ENCODE peak calls at places on chromosomes 5 and 9, in six cellular contexts. One of them, this sample, is unnamed.

GRCh38 chr9:99144966-99145365 is 40.1 kb downstream of the TGFBR1 start:
- DNase-seq in CD4-positive, alpha-beta T cell: no peak
- DNase-seq in cerebellar nuclear complex: no peak
- DNase-seq in AG04450: no peak
- DNase-seq in activated naive CD8-positive, alpha-beta T cell treated with anti-CD3 and anti-CD28 coated beads, Interleukin-2, amount 10 ng/mL, durations not matched to agents 7 days and 5 days: no peak
- DNase-seq in GM19239: no peak
- DNase-seq in this sample: no peak

GRCh38 chr9:19231126-19232035 is 888 bp downstream of the DENND4C start:
- DNase-seq in AG04450: no peak
- DNase-seq in cerebellar nuclear complex: no peak
- DNase-seq in CD4-positive, alpha-beta T cell: no peak
- DNase-seq in activated naive CD8-positive, alpha-beta T cell treated with anti-CD3 and anti-CD28 coated beads, Interleukin-2, amount 10 ng/mL, durations not matched to agents 7 days and 5 days: no peak
- DNase-seq in GM19239: no peak
- DNase-seq in this sample: no peak

GRCh38 chr9:83069651-83070050 is 6.7 kb upstream of the RASEF start:
- DNase-seq in CD4-positive, alpha-beta T cell: no peak
- DNase-seq in cerebellar nuclear complex: no peak
- DNase-seq in activated naive CD8-positive, alpha-beta T cell treated with anti-CD3 and anti-CD28 coated beads, Interleukin-2, amount 10 ng/mL, durations not matched to agents 7 days and 5 days: no peak
- DNase-seq in GM19239: no peak
- DNase-seq in AG04450: no peak
- DNase-seq in this sample: no peak

GRCh38 chr9:12640866-12641636 is 52.1 kb upstream of the TYRP1 start:
- DNase-seq in GM19239: no peak
- DNase-seq in AG04450: no peak
- DNase-seq in CD4-positive, alpha-beta T cell: no peak
- DNase-seq in activated naive CD8-positive, alpha-beta T cell treated with anti-CD3 and anti-CD28 coated beads, Interleukin-2, amount 10 ng/mL, durations not matched to agents 7 days and 5 days: no peak
- DNase-seq in cerebellar nuclear complex: no peak
- DNase-seq in this sample: no peak

GRCh38 chr5:137743031-137743640 is 7.2 kb upstream of the KLHL3 start:
- DNase-seq in activated naive CD8-positive, alpha-beta T cell treated with anti-CD3 and anti-CD28 coated beads, Interleukin-2, amount 10 ng/mL, durations not matched to agents 7 days and 5 days: peak; percentile 34
- DNase-seq in AG04450: no peak
- DNase-seq in CD4-positive, alpha-beta T cell: peak; percentile 52
- DNase-seq in cerebellar nuclear complex: peak; percentile 72
- DNase-seq in GM19239: no peak
- DNase-seq in this sample: peak; percentile 20

GRCh38 chr9:121672213-121672612 is 20.8 kb downstream of the DAB2IP start:
- DNase-seq in GM19239: no peak
- DNase-seq in activated naive CD8-positive, alpha-beta T cell treated with anti-CD3 and anti-CD28 coated beads, Interleukin-2, amount 10 ng/mL, durations not matched to agents 7 days and 5 days: no peak
- DNase-seq in CD4-positive, alpha-beta T cell: no peak
- DNase-seq in cerebellar nuclear complex: no peak
- DNase-seq in AG04450: no peak
- DNase-seq in this sample: no peak

GRCh38 chr5:160479926-160480325 is 58.3 kb downstream of the PTTG1 start:
- DNase-seq in GM19239: no peak
- DNase-seq in cerebellar nuclear complex: no peak
- DNase-seq in activated naive CD8-positive, alpha-beta T cell treated with anti-CD3 and anti-CD28 coated beads, Interleukin-2, amount 10 ng/mL, durations not matched to agents 7 days and 5 days: no peak
- DNase-seq in AG04450: peak; percentile 45
- DNase-seq in CD4-positive, alpha-beta T cell: no peak
- DNase-seq in this sample: no peak

GRCh38 chr5:1755321-1755949 is 44.2 kb downstream of the MRPL36 start:
- DNase-seq in cerebellar nuclear complex: no peak
- DNase-seq in AG04450: no peak
- DNase-seq in CD4-positive, alpha-beta T cell: no peak
- DNase-seq in activated naive CD8-positive, alpha-beta T cell treated with anti-CD3 and anti-CD28 coated beads, Interleukin-2, amount 10 ng/mL, durations not matched to agents 7 days and 5 days: peak; percentile 8
- DNase-seq in GM19239: no peak
- DNase-seq in this sample: no peak

GRCh38 chr5:132839426-132840301 is 9.2 kb upstream of the SHROOM1 start:
- DNase-seq in AG04450: peak; percentile 41
- DNase-seq in cerebellar nuclear complex: no peak
- DNase-seq in GM19239: no peak
- DNase-seq in activated naive CD8-positive, alpha-beta T cell treated with anti-CD3 and anti-CD28 coated beads, Interleukin-2, amount 10 ng/mL, durations not matched to agents 7 days and 5 days: no peak
- DNase-seq in CD4-positive, alpha-beta T cell: no peak
- DNase-seq in this sample: no peak

GRCh38 chr9:97907051-97907450 is 15.2 kb downstream of the TRMO start:
- DNase-seq in activated naive CD8-positive, alpha-beta T cell treated with anti-CD3 and anti-CD28 coated beads, Interleukin-2, amount 10 ng/mL, durations not matched to agents 7 days and 5 days: no peak
- DNase-seq in GM19239: no peak
- DNase-seq in CD4-positive, alpha-beta T cell: no peak
- DNase-seq in AG04450: no peak
- DNase-seq in cerebellar nuclear complex: no peak
- DNase-seq in this sample: no peak

GRCh38 chr5:113489299-113489698 is 1.0 kb upstream of the MCC start:
- DNase-seq in GM19239: no peak
- DNase-seq in cerebellar nuclear complex: no peak
- DNase-seq in activated naive CD8-positive, alpha-beta T cell treated with anti-CD3 and anti-CD28 coated beads, Interleukin-2, amount 10 ng/mL, durations not matched to agents 7 days and 5 days: no peak
- DNase-seq in AG04450: peak; percentile 95
- DNase-seq in CD4-positive, alpha-beta T cell: no peak
- DNase-seq in this sample: peak; percentile 31

GRCh38 chr5:149838881-149839739 is 105.5 kb downstream of the PDE6A start:
- DNase-seq in CD4-positive, alpha-beta T cell: no peak
- DNase-seq in activated naive CD8-positive, alpha-beta T cell treated with anti-CD3 and anti-CD28 coated beads, Interleukin-2, amount 10 ng/mL, durations not matched to agents 7 days and 5 days: no peak
- DNase-seq in GM19239: no peak
- DNase-seq in cerebellar nuclear complex: no peak
- DNase-seq in AG04450: no peak
- DNase-seq in this sample: no peak

GRCh38 chr9:28073278-28073677 is 500.0 kb upstream of the C9orf72 start:
- DNase-seq in AG04450: no peak
- DNase-seq in activated naive CD8-positive, alpha-beta T cell treated with anti-CD3 and anti-CD28 coated beads, Interleukin-2, amount 10 ng/mL, durations not matched to agents 7 days and 5 days: no peak
- DNase-seq in cerebellar nuclear complex: no peak
- DNase-seq in CD4-positive, alpha-beta T cell: no peak
- DNase-seq in GM19239: no peak
- DNase-seq in this sample: peak; percentile 12

GRCh38 chr9:16136961-16137360 is 584.1 kb downstream of the CCDC171 start:
- DNase-seq in GM19239: no peak
- DNase-seq in AG04450: no peak
- DNase-seq in cerebellar nuclear complex: no peak
- DNase-seq in CD4-positive, alpha-beta T cell: no peak
- DNase-seq in activated naive CD8-positive, alpha-beta T cell treated with anti-CD3 and anti-CD28 coated beads, Interleukin-2, amount 10 ng/mL, durations not matched to agents 7 days and 5 days: no peak
- DNase-seq in this sample: no peak

GRCh38 chr5:1285883-1286291 is 9.0 kb downstream of the TERT start:
- DNase-seq in CD4-positive, alpha-beta T cell: no peak
- DNase-seq in AG04450: no peak
- DNase-seq in activated naive CD8-positive, alpha-beta T cell treated with anti-CD3 and anti-CD28 coated beads, Interleukin-2, amount 10 ng/mL, durations not matched to agents 7 days and 5 days: no peak
- DNase-seq in GM19239: no peak
- DNase-seq in cerebellar nuclear complex: no peak
- DNase-seq in this sample: no peak

GRCh38 chr5:32709789-32710334 is 1.3 kb upstream of the NPR3 start:
- DNase-seq in GM19239: peak; percentile 60
- DNase-seq in activated naive CD8-positive, alpha-beta T cell treated with anti-CD3 and anti-CD28 coated beads, Interleukin-2, amount 10 ng/mL, durations not matched to agents 7 days and 5 days: peak; percentile 62
- DNase-seq in CD4-positive, alpha-beta T cell: no peak
- DNase-seq in AG04450: no peak
- DNase-seq in cerebellar nuclear complex: no peak
- DNase-seq in this sample: peak; percentile 90

GRCh38 chr9:86355814-86356213 is 1.6 kb upstream of the TUT7 start:
- DNase-seq in cerebellar nuclear complex: no peak
- DNase-seq in AG04450: no peak
- DNase-seq in CD4-positive, alpha-beta T cell: no peak
- DNase-seq in activated naive CD8-positive, alpha-beta T cell treated with anti-CD3 and anti-CD28 coated beads, Interleukin-2, amount 10 ng/mL, durations not matched to agents 7 days and 5 days: no peak
- DNase-seq in GM19239: no peak
- DNase-seq in this sample: no peak

GRCh38 chr5:43815504-43815903 is 212.5 kb downstream of the NNT start:
- DNase-seq in GM19239: no peak
- DNase-seq in CD4-positive, alpha-beta T cell: no peak
- DNase-seq in activated naive CD8-positive, alpha-beta T cell treated with anti-CD3 and anti-CD28 coated beads, Interleukin-2, amount 10 ng/mL, durations not matched to agents 7 days and 5 days: no peak
- DNase-seq in AG04450: no peak
- DNase-seq in cerebellar nuclear complex: no peak
- DNase-seq in this sample: no peak

GRCh38 chr9:91255327-91255726 is 106.4 kb downstream of the AUH start:
- DNase-seq in GM19239: no peak
- DNase-seq in AG04450: peak; percentile 39
- DNase-seq in CD4-positive, alpha-beta T cell: no peak
- DNase-seq in cerebellar nuclear complex: no peak
- DNase-seq in activated naive CD8-positive, alpha-beta T cell treated with anti-CD3 and anti-CD28 coated beads, Interleukin-2, amount 10 ng/mL, durations not matched to agents 7 days and 5 days: no peak
- DNase-seq in this sample: no peak

GRCh38 chr5:14665949-14666741 is 1.6 kb downstream of the OTULIN start:
- DNase-seq in GM19239: peak; percentile 44
- DNase-seq in cerebellar nuclear complex: no peak
- DNase-seq in activated naive CD8-positive, alpha-beta T cell treated with anti-CD3 and anti-CD28 coated beads, Interleukin-2, amount 10 ng/mL, durations not matched to agents 7 days and 5 days: peak; percentile 47
- DNase-seq in AG04450: no peak
- DNase-seq in CD4-positive, alpha-beta T cell: peak; percentile 44
- DNase-seq in this sample: no peak

GRCh38 chr9:87013490-87013889 is 66.2 kb upstream of the GAS1 start:
- DNase-seq in cerebellar nuclear complex: no peak
- DNase-seq in activated naive CD8-positive, alpha-beta T cell treated with anti-CD3 and anti-CD28 coated beads, Interleukin-2, amount 10 ng/mL, durations not matched to agents 7 days and 5 days: no peak
- DNase-seq in GM19239: no peak
- DNase-seq in AG04450: no peak
- DNase-seq in CD4-positive, alpha-beta T cell: no peak
- DNase-seq in this sample: no peak

GRCh38 chr5:179186092-179186419 is 125.9 kb downstream of the ZNF354C start:
- DNase-seq in cerebellar nuclear complex: no peak
- DNase-seq in CD4-positive, alpha-beta T cell: no peak
- DNase-seq in GM19239: no peak
- DNase-seq in activated naive CD8-positive, alpha-beta T cell treated with anti-CD3 and anti-CD28 coated beads, Interleukin-2, amount 10 ng/mL, durations not matched to agents 7 days and 5 days: no peak
- DNase-seq in AG04450: no peak
- DNase-seq in this sample: peak; percentile 11

GRCh38 chr5:17727212-17727611 is 93.0 kb downstream of the TAF11L14 start:
- DNase-seq in activated naive CD8-positive, alpha-beta T cell treated with anti-CD3 and anti-CD28 coated beads, Interleukin-2, amount 10 ng/mL, durations not matched to agents 7 days and 5 days: no peak
- DNase-seq in AG04450: no peak
- DNase-seq in cerebellar nuclear complex: no peak
- DNase-seq in GM19239: no peak
- DNase-seq in CD4-positive, alpha-beta T cell: no peak
- DNase-seq in this sample: no peak

GRCh38 chr5:71899865-71900342 is 180.8 kb downstream of the CARTPT start:
- DNase-seq in AG04450: no peak
- DNase-seq in cerebellar nuclear complex: no peak
- DNase-seq in activated naive CD8-positive, alpha-beta T cell treated with anti-CD3 and anti-CD28 coated beads, Interleukin-2, amount 10 ng/mL, durations not matched to agents 7 days and 5 days: no peak
- DNase-seq in CD4-positive, alpha-beta T cell: no peak
- DNase-seq in GM19239: no peak
- DNase-seq in this sample: peak; percentile 28

GRCh38 chr5:98774192-98775046 is 956 bp downstream of the RGMB start:
- DNase-seq in activated naive CD8-positive, alpha-beta T cell treated with anti-CD3 and anti-CD28 coated beads, Interleukin-2, amount 10 ng/mL, durations not matched to agents 7 days and 5 days: peak; percentile 67
- DNase-seq in cerebellar nuclear complex: peak; percentile 23
- DNase-seq in GM19239: peak; percentile 18
- DNase-seq in CD4-positive, alpha-beta T cell: peak; percentile 32
- DNase-seq in AG04450: no peak
- DNase-seq in this sample: peak; percentile 85

GRCh38 chr9:125141751-125142150 is 1.6 kb downstream of the SCAI start:
- DNase-seq in GM19239: no peak
- DNase-seq in activated naive CD8-positive, alpha-beta T cell treated with anti-CD3 and anti-CD28 coated beads, Interleukin-2, amount 10 ng/mL, durations not matched to agents 7 days and 5 days: no peak
- DNase-seq in AG04450: no peak
- DNase-seq in cerebellar nuclear complex: no peak
- DNase-seq in CD4-positive, alpha-beta T cell: no peak
- DNase-seq in this sample: no peak

GRCh38 chr9:95642189-95642588 is 125.4 kb upstream of the PTCH1 start:
- DNase-seq in GM19239: no peak
- DNase-seq in AG04450: no peak
- DNase-seq in CD4-positive, alpha-beta T cell: no peak
- DNase-seq in cerebellar nuclear complex: no peak
- DNase-seq in activated naive CD8-positive, alpha-beta T cell treated with anti-CD3 and anti-CD28 coated beads, Interleukin-2, amount 10 ng/mL, durations not matched to agents 7 days and 5 days: no peak
- DNase-seq in this sample: no peak

GRCh38 chr9:128684325-128685021 is 4.5 kb upstream of the SET start:
- DNase-seq in CD4-positive, alpha-beta T cell: peak; percentile 67
- DNase-seq in cerebellar nuclear complex: no peak
- DNase-seq in activated naive CD8-positive, alpha-beta T cell treated with anti-CD3 and anti-CD28 coated beads, Interleukin-2, amount 10 ng/mL, durations not matched to agents 7 days and 5 days: peak; percentile 76
- DNase-seq in GM19239: no peak
- DNase-seq in AG04450: no peak
- DNase-seq in this sample: peak; percentile 89

GRCh38 chr9:110135858-110136257 is 72.1 kb downstream of the C9orf152 start:
- DNase-seq in activated naive CD8-positive, alpha-beta T cell treated with anti-CD3 and anti-CD28 coated beads, Interleukin-2, amount 10 ng/mL, durations not matched to agents 7 days and 5 days: no peak
- DNase-seq in AG04450: no peak
- DNase-seq in CD4-positive, alpha-beta T cell: no peak
- DNase-seq in cerebellar nuclear complex: no peak
- DNase-seq in GM19239: no peak
- DNase-seq in this sample: no peak

GRCh38 chr9:83274787-83275186 is 211.8 kb upstream of the RASEF start:
- DNase-seq in AG04450: no peak
- DNase-seq in GM19239: no peak
- DNase-seq in activated naive CD8-positive, alpha-beta T cell treated with anti-CD3 and anti-CD28 coated beads, Interleukin-2, amount 10 ng/mL, durations not matched to agents 7 days and 5 days: no peak
- DNase-seq in CD4-positive, alpha-beta T cell: no peak
- DNase-seq in cerebellar nuclear complex: no peak
- DNase-seq in this sample: no peak

GRCh38 chr9:130106860-130107848 is 53.4 kb downstream of the GPR107 start:
- DNase-seq in AG04450: peak; percentile 74
- DNase-seq in CD4-positive, alpha-beta T cell: peak; percentile 82
- DNase-seq in cerebellar nuclear complex: peak; percentile 84
- DNase-seq in activated naive CD8-positive, alpha-beta T cell treated with anti-CD3 and anti-CD28 coated beads, Interleukin-2, amount 10 ng/mL, durations not matched to agents 7 days and 5 days: peak; percentile 74
- DNase-seq in GM19239: peak; percentile 64
- DNase-seq in this sample: peak; percentile 88

GRCh38 chr5:3709058-3709723 is 113.6 kb downstream of the IRX1 start:
- DNase-seq in CD4-positive, alpha-beta T cell: no peak
- DNase-seq in AG04450: no peak
- DNase-seq in GM19239: no peak
- DNase-seq in activated naive CD8-positive, alpha-beta T cell treated with anti-CD3 and anti-CD28 coated beads, Interleukin-2, amount 10 ng/mL, durations not matched to agents 7 days and 5 days: no peak
- DNase-seq in cerebellar nuclear complex: no peak
- DNase-seq in this sample: no peak

GRCh38 chr9:95940265-95940664 is 64.8 kb downstream of the ERCC6L2 start:
- DNase-seq in GM19239: no peak
- DNase-seq in AG04450: no peak
- DNase-seq in activated naive CD8-positive, alpha-beta T cell treated with anti-CD3 and anti-CD28 coated beads, Interleukin-2, amount 10 ng/mL, durations not matched to agents 7 days and 5 days: no peak
- DNase-seq in CD4-positive, alpha-beta T cell: no peak
- DNase-seq in cerebellar nuclear complex: no peak
- DNase-seq in this sample: no peak

GRCh38 chr5:43646997-43647396 is 44.0 kb downstream of the NNT start:
- DNase-seq in CD4-positive, alpha-beta T cell: no peak
- DNase-seq in GM19239: no peak
- DNase-seq in activated naive CD8-positive, alpha-beta T cell treated with anti-CD3 and anti-CD28 coated beads, Interleukin-2, amount 10 ng/mL, durations not matched to agents 7 days and 5 days: no peak
- DNase-seq in cerebellar nuclear complex: no peak
- DNase-seq in AG04450: no peak
- DNase-seq in this sample: no peak